ENCODE peak calls at places on chromosomes 16 and 17, in four cellular contexts. Q, Y, T and M are unnamed samples.

GRCh38 chr16:83200005-83200779 is 573.4 kb downstream of the CDH13 start:
- DNase-seq in T (no peak), Y (no peak), Q (no peak), M (no peak)

GRCh38 chr17:13429201-13429600 is 172.5 kb downstream of the HS3ST3A1 start:
- DNase-seq in T (no peak), Y (peak; percentile 90), Q (no peak), M (no peak)

GRCh38 chr16:30183961-30184429 is 593 bp downstream of the CORO1A start:
- DNase-seq in Q (peak; percentile 53), Y (no peak), T (peak; percentile 89), M (peak; percentile 91)

GRCh38 chr16:69089091-69089912 is 16.2 kb upstream of the HAS3 start:
- DNase-seq in Q (peak; percentile 40), T (no peak), Y (no peak), M (no peak)

GRCh38 chr17:71486171-71486740 is 634.6 kb upstream of the SOX9 start:
- DNase-seq in T (no peak), Q (no peak), Y (no peak), M (no peak)

GRCh38 chr17:35082073-35082657 is 18.7 kb upstream of the RFFL start:
- DNase-seq in T (no peak), Y (peak; percentile 76), Q (no peak), M (no peak)

GRCh38 chr16:48956620-48957019 is 325.0 kb downstream of the CBLN1 start:
- DNase-seq in Q (no peak), Y (no peak), T (no peak), M (no peak)

GRCh38 chr16:24988593-24989338 is 26.4 kb downstream of the ARHGAP17 start:
- DNase-seq in Y (peak; percentile 84), T (no peak), Q (peak; percentile 40), M (no peak)

GRCh38 chr17:64679710-64680216 is 17.7 kb upstream of the SMURF2 start:
- DNase-seq in T (no peak), Y (peak; percentile 99), Q (no peak), M (no peak)

GRCh38 chr17:77616243-77616731 is 342.2 kb upstream of the TNRC6C start:
- DNase-seq in Y (no peak), Q (no peak), T (no peak), M (no peak)

GRCh38 chr16:31182391-31182790 is 2.5 kb downstream of the FUS start:
- DNase-seq in Q (no peak), Y (peak; percentile 34), T (no peak), M (no peak)

GRCh38 chr17:32333187-32333586 is 8.8 kb downstream of the C17orf75 start:
- DNase-seq in Q (no peak), Y (no peak), T (no peak), M (no peak)

GRCh38 chr17:13346081-13346533 is 255.6 kb downstream of the HS3ST3A1 start:
- DNase-seq in T (no peak), Y (peak; percentile 71), Q (no peak), M (no peak)

GRCh38 chr17:43689814-43690213 is 28.1 kb upstream of the MEOX1 start:
- DNase-seq in Q (no peak), T (no peak), Y (no peak), M (no peak)

GRCh38 chr16:15483857-15484256 is 49.5 kb downstream of the BMERB1 start:
- DNase-seq in Q (no peak), Y (no peak), T (no peak), M (no peak)

GRCh38 chr17:27551701-27552466 is 79.1 kb upstream of the LGALS9 start:
- DNase-seq in Q (no peak), Y (no peak), T (no peak), M (no peak)

GRCh38 chr17:8087942-8088230 is 370 bp upstream of the ALOX12B start:
- DNase-seq in Q (no peak), T (no peak), Y (no peak), M (no peak)

GRCh38 chr16:31006589-31006988 is 3.8 kb downstream of the STX1B start:
- DNase-seq in T (no peak), Q (no peak), Y (no peak), M (no peak)

GRCh38 chr17:40101367-40102210 is 1.2 kb upstream of the NR1D1 start:
- DNase-seq in Y (no peak), Q (no peak), T (no peak), M (no peak)

GRCh38 chr17:72931163-72931562 is 161.3 kb downstream of the SLC39A11 start:
- DNase-seq in Y (no peak), Q (no peak), T (no peak), M (peak; percentile 17)

GRCh38 chr17:57889892-57890856 is 40.3 kb upstream of the MRPS23 start:
- DNase-seq in T (no peak), Q (peak; percentile 83), Y (peak; percentile 89), M (no peak)

GRCh38 chr17:4986951-4987766 is at the start of gene CAMTA2:
- DNase-seq in Y (peak; percentile 90), Q (peak; percentile 91), T (peak; percentile 78), M (peak; percentile 78)

GRCh38 chr16:12869681-12870427 is 31.5 kb upstream of the SHISA9 start:
- DNase-seq in T (no peak), Y (no peak), Q (no peak), M (no peak)

GRCh38 chr16:73058221-73058615 is 10.3 kb upstream of the ZFHX3 start:
- DNase-seq in Y (peak; percentile 78), Q (peak; percentile 62), T (no peak), M (no peak)

GRCh38 chr17:40311575-40311974 is 2.6 kb downstream of the RARA start:
- DNase-seq in Y (peak; percentile 75), Q (peak; percentile 61), T (no peak), M (no peak)

GRCh38 chr16:3963203-3963602 is 82.7 kb upstream of the CREBBP start:
- DNase-seq in T (peak; percentile 77), Y (no peak), Q (no peak), M (peak; percentile 65)

GRCh38 chr16:72195609-72196008 is 23.7 kb upstream of the PMFBP1 start:
- DNase-seq in Y (no peak), Q (no peak), T (no peak), M (no peak)

GRCh38 chr16:66741971-66742396 is 9.4 kb downstream of the DYNC1LI2 start:
- DNase-seq in Y (no peak), Q (no peak), T (no peak), M (no peak)

GRCh38 chr16:88978608-88979346 is 1.8 kb upstream of the CBFA2T3 start:
- DNase-seq in Q (no peak), T (no peak), Y (no peak), M (no peak)

GRCh38 chr17:7442142-7442541 is 2.7 kb upstream of the CHRNB1 start:
- DNase-seq in T (no peak), Q (no peak), Y (no peak), M (no peak)

GRCh38 chr17:55166506-55166905 is 98.3 kb upstream of the HLF start:
- DNase-seq in Q (no peak), Y (no peak), T (no peak), M (no peak)

GRCh38 chr16:78874241-78874983 is 726.1 kb downstream of the MAF start:
- DNase-seq in T (no peak), Y (no peak), Q (no peak), M (no peak)

GRCh38 chr16:84260766-84261165 is 21.0 kb upstream of the KCNG4 start:
- DNase-seq in T (no peak), Y (no peak), Q (no peak), M (no peak)

GRCh38 chr17:70310251-70310672 is 140.9 kb downstream of the KCNJ2 start:
- DNase-seq in Y (no peak), Q (no peak), T (no peak), M (no peak)

GRCh38 chr16:89422905-89423630 is 67.3 kb downstream of the ANKRD11 start:
- DNase-seq in Q (no peak), T (no peak), Y (no peak), M (no peak)

DNA sequence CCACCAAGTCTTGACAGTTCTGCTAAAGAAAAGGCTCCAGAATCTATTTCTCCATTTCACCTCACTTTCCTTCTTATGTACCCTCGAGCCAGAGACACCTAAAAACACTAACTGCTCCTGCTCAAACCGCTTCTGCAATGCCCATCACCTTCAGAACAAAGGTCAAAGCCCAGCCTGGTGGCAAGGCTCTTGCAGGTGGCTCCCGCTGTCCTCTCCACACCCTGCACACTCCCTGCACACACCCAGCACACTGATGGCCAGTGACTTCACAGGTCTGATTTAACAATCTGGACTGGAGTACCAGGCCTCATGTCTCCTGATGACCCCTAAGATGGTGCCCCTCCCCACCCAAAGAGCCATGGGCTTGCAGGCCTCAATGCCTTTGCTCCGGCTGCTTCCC is 9.8 kb upstream of the C17orf113 start:
- DNase-seq in Q (no peak), T (no peak), Y (no peak), M (no peak)
- H3K4me1 ChIP-seq in Q (no peaks in the 10 kb centered on the region), T (no peaks in the 10 kb centered on the region), Y (no peaks in the 10 kb centered on the region), M (peaks cover 4% of the 10 kb centered on the region)

DNA sequence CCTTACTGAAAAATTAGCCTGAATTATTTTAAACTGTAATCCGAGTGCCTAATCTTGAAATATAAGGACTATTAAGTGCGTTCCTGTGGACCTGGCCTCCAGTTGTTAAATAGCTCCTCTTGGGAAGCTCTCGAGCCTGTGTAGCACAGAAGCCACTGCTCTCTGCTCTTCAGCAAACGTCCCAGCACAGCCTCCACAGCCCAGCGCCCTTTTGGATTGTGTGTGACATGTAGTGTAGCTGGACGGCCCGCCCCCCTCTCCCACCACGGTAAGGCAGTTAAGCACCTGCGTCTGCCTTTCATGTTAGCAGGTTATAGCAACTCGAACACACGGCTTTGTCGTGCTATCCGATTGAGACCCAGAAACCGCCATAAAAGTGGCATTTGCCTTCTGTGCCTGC is 79.2 kb upstream of the CHMP6 start:
- DNase-seq in T (no peak), Q (no peak), Y (no peak), M (no peak)
- H3K4me1 ChIP-seq in T (no peaks in the 10 kb centered on the region), Q (no peaks in the 10 kb centered on the region), Y (no peaks in the 10 kb centered on the region), M (no peaks in the 10 kb centered on the region)

DNA sequence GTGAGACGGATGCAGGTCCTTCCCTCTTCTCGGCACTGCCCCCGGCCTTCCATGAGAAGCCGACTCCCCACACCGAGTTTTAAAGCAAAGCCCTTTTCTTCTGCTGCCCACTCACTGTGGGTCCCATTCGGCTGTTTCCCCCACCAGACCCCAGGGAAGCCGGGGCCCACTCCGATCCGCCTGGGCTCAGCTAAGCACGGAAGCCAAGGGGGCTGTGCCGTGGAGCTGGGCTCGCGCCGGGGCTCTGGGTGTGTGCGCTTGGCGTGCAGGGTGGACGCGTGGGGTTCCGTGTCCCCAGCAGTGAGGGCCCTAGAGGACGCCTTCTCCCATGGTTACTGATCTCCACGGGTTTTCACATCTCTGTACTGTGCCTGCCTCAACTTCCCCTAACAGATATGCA is 68.5 kb downstream of the KLHDC4 start:
- DNase-seq in Y (no peak), T (no peak), Q (no peak), M (no peak)
- H3K4me1 ChIP-seq in Y (no peaks in the 10 kb centered on the region), T (peaks cover 9% of the 10 kb centered on the region), Q (no peaks in the 10 kb centered on the region), M (peaks cover 29% of the 10 kb centered on the region)

GRCh38 chr16:27234171-27234570 is 30.8 kb downstream of the KDM8 start:
- DNase-seq in T (no peak), Q (no peak), Y (no peak), M (no peak)

GRCh38 chr16:27234603-27235002 is 31.3 kb downstream of the KDM8 start:
- DNase-seq in Y (no peak), Q (no peak), T (no peak), M (no peak)

GRCh38 chr16:27232875-27233605 is 29.7 kb downstream of the KDM8 start:
- DNase-seq in Q (no peak), T (peak; percentile 40), Y (no peak), M (no peak)

GRCh38 chr16:27232061-27232841 is 28.9 kb downstream of the KDM8 start:
- DNase-seq in T (peak; percentile 31), Y (no peak), Q (no peak), M (no peak)

DNA sequence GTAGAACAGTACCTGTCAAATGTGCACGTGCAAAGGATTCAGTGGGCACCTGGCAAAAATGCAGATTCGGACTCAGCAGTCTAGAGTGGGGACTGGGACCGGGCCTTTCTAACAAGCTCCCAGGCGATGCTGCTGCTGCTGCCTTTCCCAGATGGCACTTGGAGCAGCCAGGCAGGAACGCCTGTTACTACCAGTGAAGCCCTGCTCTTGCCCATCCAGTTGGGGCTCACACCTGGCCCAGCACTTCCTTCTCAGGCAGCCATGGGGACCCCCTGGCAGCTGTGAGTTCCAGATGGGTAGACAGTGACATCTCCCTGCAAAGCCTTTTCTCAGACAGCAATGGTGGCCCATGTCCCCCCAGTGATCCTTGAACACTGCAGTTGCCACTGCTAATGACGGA is 30.4 kb downstream of the KDM8 start:
- DNase-seq in Q (no peak), Y (no peak), T (no peak), M (no peak)
- H3K4me1 ChIP-seq in Q (peaks cover 84% of the 10 kb centered on the region), Y (peaks cover 11% of the 10 kb centered on the region), T (peaks cover 91% of the 10 kb centered on the region), M (peaks cover 100% of the 10 kb centered on the region)